ENCODE peak calls at places on chromosomes 4 and X, in four cellular contexts. One of them, this sample, is unnamed. For H3K36me3, the result is how much of the 10 kb centered on the place peaks cover.

GRCh38 chr4:10063544-10064300 is 42.4 kb upstream of the SLC2A9 start:
- DNase-seq in H7: peak
- DNase-seq in pancreas: no peak
- DNase-seq in tibial artery: peak
- DNase-seq in this sample: peak

GRCh38 chr4:38983756-38984647 is 48.2 kb downstream of the TMEM156 start:
- DNase-seq in pancreas: no peak
- DNase-seq in H7: no peak
- DNase-seq in tibial artery: no peak
- DNase-seq in this sample: no peak

GRCh38 chr4:165398570-165398969 is 19.8 kb downstream of the CPE start:
- DNase-seq in tibial artery: no peak
- DNase-seq in pancreas: no peak
- DNase-seq in H7: no peak
- DNase-seq in this sample: no peak

GRCh38 chr4:130985371-130985770 is 1889.4 kb downstream of the C4orf33 start:
- DNase-seq in tibial artery: no peak
- DNase-seq in pancreas: no peak
- DNase-seq in H7: no peak
- DNase-seq in this sample: no peak

GRCh38 chr4:92236907-92237306 is 66.9 kb upstream of the GRID2 start:
- DNase-seq in pancreas: no peak
- DNase-seq in H7: no peak
- DNase-seq in tibial artery: no peak
- DNase-seq in this sample: no peak

GRCh38 chr4:73447701-73448100 is 11.7 kb downstream of the AFP start:
- DNase-seq in H7: no peak
- DNase-seq in tibial artery: no peak
- DNase-seq in pancreas: no peak
- DNase-seq in this sample: no peak

GRCh38 chrX:19800821-19801220 is 86.6 kb downstream of the SH3KBP1 start:
- DNase-seq in pancreas: no peak
- DNase-seq in H7: peak
- DNase-seq in tibial artery: no peak
- DNase-seq in this sample: no peak

GRCh38 chr4:74953647-74954046 is 20.7 kb downstream of the PARM1 start:
- DNase-seq in H7: no peak
- DNase-seq in pancreas: no peak
- DNase-seq in tibial artery: no peak
- DNase-seq in this sample: no peak

GRCh38 chr4:85489273-85489672 is 14.3 kb downstream of the ARHGAP24 start:
- DNase-seq in pancreas: no peak
- DNase-seq in tibial artery: no peak
- DNase-seq in H7: peak
- DNase-seq in this sample: no peak

GRCh38 chr4:104969394-104970066 is 177.1 kb upstream of the TET2 start:
- DNase-seq in H7: no peak
- DNase-seq in tibial artery: no peak
- DNase-seq in pancreas: no peak
- DNase-seq in this sample: no peak

GRCh38 chr4:104966349-104967033 is 180.2 kb upstream of the TET2 start:
- DNase-seq in pancreas: no peak
- DNase-seq in H7: no peak
- DNase-seq in tibial artery: no peak
- DNase-seq in this sample: no peak

GRCh38 chr4:104971458-104971857 is 175.2 kb upstream of the TET2 start:
- DNase-seq in tibial artery: no peak
- DNase-seq in pancreas: no peak
- DNase-seq in H7: no peak
- DNase-seq in this sample: no peak

GRCh38 chr4:104964387-104965175 is 182.1 kb upstream of the TET2 start:
- DNase-seq in tibial artery: no peak
- DNase-seq in H7: no peak
- DNase-seq in pancreas: no peak
- DNase-seq in this sample: no peak

GRCh38 chr4:104967034-104967401 is 179.7 kb upstream of the TET2 start:
- DNase-seq in tibial artery: no peak
- DNase-seq in pancreas: no peak
- DNase-seq in H7: no peak
- DNase-seq in this sample: no peak
- H3K4me3 ChIP-seq in tibial artery: no peak
- H3K4me3 ChIP-seq in pancreas: no peak
- H3K4me3 ChIP-seq in H7: no peak
- H3K4me3 ChIP-seq in this sample: no peak

GRCh38 chr4:1989533-1990347 is 19.0 kb downstream of the NELFA start:
- DNase-seq in tibial artery: no peak
- DNase-seq in H7: peak
- DNase-seq in pancreas: no peak
- DNase-seq in this sample: peak
- H3K36me3 ChIP-seq in tibial artery: half or more
- H3K36me3 ChIP-seq in H7: under half
- H3K36me3 ChIP-seq in pancreas: under half
- H3K36me3 ChIP-seq in this sample: under half

GRCh38 chrX:15242899-15243555 is 26.9 kb downstream of the ASB9 start:
- DNase-seq in H7: peak
- DNase-seq in tibial artery: no peak
- DNase-seq in pancreas: no peak
- DNase-seq in this sample: no peak
- H3K4me3 ChIP-seq in H7: no peak
- H3K4me3 ChIP-seq in tibial artery: no peak
- H3K4me3 ChIP-seq in pancreas: no peak
- H3K4me3 ChIP-seq in this sample: no peak

GRCh38 chrX:33171071-33171470 is 40.3 kb downstream of the DMD start:
- DNase-seq in H7: no peak
- DNase-seq in pancreas: no peak
- DNase-seq in tibial artery: no peak
- DNase-seq in this sample: no peak
- H3K36me3 ChIP-seq in H7: under half
- H3K36me3 ChIP-seq in pancreas: under half
- H3K36me3 ChIP-seq in tibial artery: under half
- H3K36me3 ChIP-seq in this sample: under half

GRCh38 chr4:104330125-104330524 is 164.6 kb downstream of the CXXC4 start:
- DNase-seq in tibial artery: no peak
- DNase-seq in pancreas: no peak
- DNase-seq in H7: no peak
- DNase-seq in this sample: no peak

DNA sequence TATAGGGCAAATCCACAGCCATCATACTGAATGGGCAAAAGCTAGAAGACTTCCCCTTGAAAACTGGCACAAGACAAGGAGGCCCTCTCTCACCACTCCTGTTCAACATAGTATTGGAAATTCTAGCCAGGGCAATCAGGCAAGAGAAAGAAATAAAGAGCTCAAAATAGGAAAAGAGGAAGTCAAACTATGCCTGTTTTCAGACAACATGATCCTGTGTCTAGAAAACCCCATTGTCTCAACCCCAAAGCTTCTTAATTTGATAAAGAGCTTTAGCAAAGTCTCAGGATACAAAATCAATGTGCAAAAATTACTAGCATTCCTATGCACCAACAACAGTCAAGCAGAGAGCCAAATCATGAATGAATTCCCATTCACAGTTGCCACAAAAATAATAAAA is 160.3 kb downstream of the CXXC4 start:
- DNase-seq in pancreas: no peak
- DNase-seq in H7: no peak
- DNase-seq in tibial artery: no peak
- DNase-seq in this sample: no peak
- H3K4me3 ChIP-seq in pancreas: no peak
- H3K4me3 ChIP-seq in H7: no peak
- H3K4me3 ChIP-seq in tibial artery: no peak
- H3K4me3 ChIP-seq in this sample: no peak

This sample was measured in psoas muscle.